ENCODE peak calls at places on chromosomes 6 and 20, in four cellular contexts. One of them, this sample, is unnamed.

GRCh38 chr6:34888874-34889555 is at the start of gene ANKS1A:
- DNase-seq in left ventricle myocardium inferior: peak
- DNase-seq in uterus: peak
- DNase-seq in IMR-90: peak
- DNase-seq in this sample: no peak

GRCh38 chr6:110654096-110654820 is 161.0 kb downstream of the CDK19 start:
- DNase-seq in IMR-90: peak
- DNase-seq in left ventricle myocardium inferior: no peak
- DNase-seq in uterus: no peak
- DNase-seq in this sample: peak

GRCh38 chr6:163529605-163530004 is 115.1 kb downstream of the QKI start:
- DNase-seq in left ventricle myocardium inferior: no peak
- DNase-seq in uterus: no peak
- DNase-seq in IMR-90: peak
- DNase-seq in this sample: no peak

GRCh38 chr6:53070808-53071207 is 5.6 kb downstream of the FBXO9 start:
- DNase-seq in left ventricle myocardium inferior: no peak
- DNase-seq in uterus: no peak
- DNase-seq in IMR-90: no peak
- DNase-seq in this sample: no peak

GRCh38 chr6:64081459-64081858 is 445.9 kb downstream of the PHF3 start:
- DNase-seq in IMR-90: peak
- DNase-seq in uterus: no peak
- DNase-seq in left ventricle myocardium inferior: no peak
- DNase-seq in this sample: no peak

GRCh38 chr20:37346526-37347346 is 796 bp downstream of the SRC start:
- DNase-seq in left ventricle myocardium inferior: no peak
- DNase-seq in IMR-90: no peak
- DNase-seq in uterus: peak
- DNase-seq in this sample: no peak

GRCh38 chr6:86856937-86857563 is 80.3 kb upstream of the HTR1E start:
- DNase-seq in uterus: no peak
- DNase-seq in left ventricle myocardium inferior: no peak
- DNase-seq in IMR-90: peak
- DNase-seq in this sample: peak

GRCh38 chr6:51594981-51595380 is 492.4 kb downstream of the PKHD1 start:
- DNase-seq in IMR-90: no peak
- DNase-seq in left ventricle myocardium inferior: no peak
- DNase-seq in uterus: no peak
- DNase-seq in this sample: no peak

GRCh38 chr20:61123751-61124368 is 128.2 kb upstream of the CDH4 start:
- DNase-seq in IMR-90: no peak
- DNase-seq in left ventricle myocardium inferior: no peak
- DNase-seq in uterus: no peak
- DNase-seq in this sample: no peak

GRCh38 chr6:70905676-70906075 is 51.2 kb downstream of the B3GAT2 start:
- DNase-seq in uterus: no peak
- DNase-seq in left ventricle myocardium inferior: no peak
- DNase-seq in IMR-90: no peak
- DNase-seq in this sample: no peak

GRCh38 chr6:116564921-116565872 is 6.1 kb upstream of the RWDD1 start:
- DNase-seq in IMR-90: no peak
- DNase-seq in uterus: no peak
- DNase-seq in left ventricle myocardium inferior: peak
- DNase-seq in this sample: no peak

GRCh38 chr6:76779068-76779467 is 684.2 kb downstream of the HTR1B start:
- DNase-seq in uterus: no peak
- DNase-seq in IMR-90: no peak
- DNase-seq in left ventricle myocardium inferior: no peak
- DNase-seq in this sample: no peak

GRCh38 chr6:143755301-143755744 is 77.6 kb downstream of the PHACTR2 start:
- DNase-seq in IMR-90: peak
- DNase-seq in left ventricle myocardium inferior: no peak
- DNase-seq in uterus: no peak
- DNase-seq in this sample: no peak

GRCh38 chr6:131443514-131443913 is 129.5 kb upstream of the ARG1 start:
- DNase-seq in IMR-90: no peak
- DNase-seq in left ventricle myocardium inferior: no peak
- DNase-seq in uterus: no peak
- DNase-seq in this sample: no peak

DNA sequence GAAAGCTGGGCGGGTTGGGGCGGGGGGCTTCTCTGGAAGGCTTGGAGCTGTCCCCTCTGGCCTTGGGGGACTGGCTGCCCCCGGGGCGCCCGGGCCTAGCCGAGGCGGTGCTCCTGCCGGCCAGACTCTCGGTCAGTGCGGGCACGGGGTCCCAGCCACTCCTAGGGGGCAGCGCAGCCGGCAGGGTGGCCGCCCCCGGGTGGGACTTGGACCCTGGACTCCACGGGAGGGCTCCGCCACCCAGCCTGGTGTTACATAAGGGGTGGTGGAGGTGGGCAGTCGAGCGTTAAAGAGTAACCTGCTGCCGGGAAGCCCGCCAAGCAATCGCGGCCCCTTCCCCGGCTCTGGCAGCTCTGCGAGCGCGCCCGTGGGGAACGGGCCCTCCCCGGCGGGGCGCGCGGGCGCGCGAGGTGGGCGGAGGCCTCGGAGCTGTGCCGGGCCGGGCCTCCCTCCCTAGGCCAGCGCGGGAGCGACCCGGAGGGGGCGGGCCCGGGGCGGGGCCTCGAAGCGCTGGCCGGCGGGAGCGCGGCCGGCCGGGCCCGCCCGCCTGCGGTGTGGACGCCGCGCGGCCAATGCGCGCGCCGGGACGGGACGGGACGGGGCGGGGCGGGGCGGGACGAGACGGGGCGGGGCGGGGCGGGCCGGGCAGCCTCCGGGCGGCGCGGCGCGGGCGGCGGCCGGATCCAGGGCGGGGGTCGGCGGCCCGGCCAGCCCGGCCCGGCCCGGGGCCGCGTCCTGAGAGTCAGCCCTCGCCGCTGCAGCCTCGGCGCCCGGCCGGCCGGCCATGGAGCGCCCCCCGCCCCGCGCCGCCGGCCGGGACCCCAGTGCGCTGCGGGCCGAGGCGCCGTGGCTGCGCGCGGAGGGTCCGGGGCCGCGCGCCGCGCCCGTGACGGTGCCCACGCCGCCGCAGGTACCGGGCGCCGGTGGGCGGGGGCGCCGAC is at the start of gene SLC2A4RG:
- DNase-seq in left ventricle myocardium inferior: peak
- DNase-seq in IMR-90: peak
- DNase-seq in uterus: peak
- DNase-seq in this sample: no peak
- H3K27ac ChIP-seq in left ventricle myocardium inferior: peak
- H3K27ac ChIP-seq in IMR-90: peak
- H3K27ac ChIP-seq in uterus: peak
- H3K27ac ChIP-seq in this sample: peak

DNA sequence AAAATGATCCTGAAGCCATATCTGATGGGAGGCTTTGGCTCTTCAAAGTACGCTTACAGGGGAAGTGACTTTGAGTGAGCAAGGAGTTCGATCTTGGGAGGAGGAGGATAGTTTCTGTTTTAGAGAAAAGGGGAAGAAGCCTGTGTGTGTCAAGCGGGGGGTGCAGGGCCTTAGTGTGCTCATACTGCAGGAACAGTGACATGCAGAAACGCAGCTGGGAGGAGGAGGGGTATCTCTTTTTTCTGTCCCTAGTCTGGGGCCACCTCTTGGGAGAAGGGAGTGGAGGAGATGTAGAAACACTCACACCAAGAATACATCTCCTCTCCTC is 19.8 kb downstream of the SIRPD start:
- DNase-seq in IMR-90: no peak
- DNase-seq in left ventricle myocardium inferior: peak
- DNase-seq in uterus: no peak
- DNase-seq in this sample: no peak
- H3K4me3 ChIP-seq in IMR-90: no peak
- H3K4me3 ChIP-seq in left ventricle myocardium inferior: no peak
- H3K4me3 ChIP-seq in uterus: no peak
- H3K4me3 ChIP-seq in this sample: no peak

DNA sequence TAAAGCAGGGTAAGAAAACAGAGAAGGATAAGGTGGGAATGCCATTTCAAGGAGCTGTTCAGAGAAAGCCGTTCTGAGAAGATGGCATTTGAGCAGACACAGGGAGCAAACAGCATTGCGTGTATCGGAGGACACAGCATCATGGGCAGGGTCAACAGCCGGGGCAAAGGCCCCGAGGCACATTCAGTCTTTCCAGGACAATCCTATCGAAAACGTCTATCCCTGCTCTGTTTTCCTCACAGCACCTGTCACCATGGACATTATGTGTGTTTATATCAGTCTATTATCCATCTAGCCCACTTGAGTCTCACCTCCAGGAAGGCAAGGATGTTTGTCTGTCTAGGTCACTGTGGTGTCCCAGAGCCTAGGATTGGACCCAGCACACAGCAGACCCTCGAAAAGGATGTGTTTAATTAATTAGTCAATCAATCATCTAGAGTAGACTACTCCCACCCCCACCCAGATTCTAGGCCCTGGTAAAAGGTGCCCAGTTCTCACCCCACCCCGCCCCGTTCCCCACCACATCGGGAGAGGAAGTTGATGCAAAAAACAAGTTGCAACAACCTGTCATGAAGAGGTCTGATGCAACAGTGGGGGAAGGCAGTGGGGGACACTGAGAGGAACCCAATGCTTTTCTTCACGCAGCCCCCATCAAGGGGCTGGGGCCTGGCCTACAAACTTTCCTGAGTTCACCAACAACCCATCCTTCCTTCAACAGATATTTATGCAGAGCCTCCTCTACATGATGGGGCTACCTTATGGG is 66.6 kb downstream of the PREX1 start:
- DNase-seq in IMR-90: no peak
- DNase-seq in left ventricle myocardium inferior: peak
- DNase-seq in uterus: no peak
- DNase-seq in this sample: no peak
- H3K27ac ChIP-seq in IMR-90: no peak
- H3K27ac ChIP-seq in left ventricle myocardium inferior: peak
- H3K27ac ChIP-seq in uterus: peak
- H3K27ac ChIP-seq in this sample: peak

GRCh38 chr6:44451803-44452690 is 64.5 kb downstream of the CDC5L start:
- DNase-seq in left ventricle myocardium inferior: no peak
- DNase-seq in IMR-90: no peak
- DNase-seq in uterus: no peak
- DNase-seq in this sample: no peak
- H3K4me3 ChIP-seq in left ventricle myocardium inferior: no peak
- H3K4me3 ChIP-seq in IMR-90: no peak
- H3K4me3 ChIP-seq in uterus: no peak
- H3K4me3 ChIP-seq in this sample: no peak

GRCh38 chr6:29942275-29943052 is at the start of gene HLA-A:
- DNase-seq in uterus: peak
- DNase-seq in IMR-90: peak
- DNase-seq in left ventricle myocardium inferior: peak
- DNase-seq in this sample: no peak
- H3K27ac ChIP-seq in uterus: peak
- H3K27ac ChIP-seq in IMR-90: peak
- H3K27ac ChIP-seq in left ventricle myocardium inferior: peak
- H3K27ac ChIP-seq in this sample: peak

GRCh38 chr6:14873781-14874446 is 372.0 kb upstream of the JARID2 start:
- DNase-seq in IMR-90: no peak
- DNase-seq in left ventricle myocardium inferior: no peak
- DNase-seq in uterus: no peak
- DNase-seq in this sample: no peak
- H3K4me3 ChIP-seq in IMR-90: no peak
- H3K4me3 ChIP-seq in left ventricle myocardium inferior: no peak
- H3K4me3 ChIP-seq in uterus: no peak
- H3K4me3 ChIP-seq in this sample: no peak

GRCh38 chr20:20567712-20568111 is 144.7 kb downstream of the RALGAPA2 start:
- DNase-seq in uterus: no peak
- DNase-seq in left ventricle myocardium inferior: no peak
- DNase-seq in IMR-90: no peak
- DNase-seq in this sample: no peak

GRCh38 chr20:20568604-20569205 is 143.7 kb downstream of the RALGAPA2 start:
- DNase-seq in IMR-90: peak
- DNase-seq in uterus: no peak
- DNase-seq in left ventricle myocardium inferior: no peak
- DNase-seq in this sample: peak

GRCh38 chr20:20562507-20562906 is 149.9 kb downstream of the RALGAPA2 start:
- DNase-seq in uterus: no peak
- DNase-seq in left ventricle myocardium inferior: no peak
- DNase-seq in IMR-90: no peak
- DNase-seq in this sample: no peak

GRCh38 chr20:20564279-20564678 is 148.2 kb downstream of the RALGAPA2 start:
- DNase-seq in IMR-90: no peak
- DNase-seq in left ventricle myocardium inferior: no peak
- DNase-seq in uterus: no peak
- DNase-seq in this sample: no peak

GRCh38 chr20:20566523-20566922 is 145.9 kb downstream of the RALGAPA2 start:
- DNase-seq in IMR-90: no peak
- DNase-seq in left ventricle myocardium inferior: no peak
- DNase-seq in uterus: no peak
- DNase-seq in this sample: no peak
- H3K27ac ChIP-seq in IMR-90: no peak
- H3K27ac ChIP-seq in left ventricle myocardium inferior: no peak
- H3K27ac ChIP-seq in uterus: no peak
- H3K27ac ChIP-seq in this sample: no peak

GRCh38 chr20:62219101-62219991 is 732 bp downstream of the HRH3 start:
- DNase-seq in IMR-90: no peak
- DNase-seq in left ventricle myocardium inferior: no peak
- DNase-seq in uterus: no peak
- DNase-seq in this sample: no peak
- H3K4me3 ChIP-seq in IMR-90: no peak
- H3K4me3 ChIP-seq in left ventricle myocardium inferior: peak
- H3K4me3 ChIP-seq in uterus: no peak
- H3K4me3 ChIP-seq in this sample: peak

GRCh38 chr20:3785240-3786125 is 1.1 kb downstream of the CENPB start:
- DNase-seq in left ventricle myocardium inferior: peak
- DNase-seq in IMR-90: no peak
- DNase-seq in uterus: no peak
- DNase-seq in this sample: no peak
- H3K27ac ChIP-seq in left ventricle myocardium inferior: peak
- H3K27ac ChIP-seq in IMR-90: peak
- H3K27ac ChIP-seq in uterus: peak
- H3K27ac ChIP-seq in this sample: peak

GRCh38 chr20:41248371-41249024 is 69.0 kb downstream of the ZHX3 start:
- DNase-seq in uterus: peak
- DNase-seq in left ventricle myocardium inferior: no peak
- DNase-seq in IMR-90: no peak
- DNase-seq in this sample: no peak
- H3K4me3 ChIP-seq in uterus: no peak
- H3K4me3 ChIP-seq in left ventricle myocardium inferior: peak
- H3K4me3 ChIP-seq in IMR-90: no peak
- H3K4me3 ChIP-seq in this sample: no peak